ENCODE peak calls at places on chromosomes 12 and 14, in four cellular contexts. D is testis, T is psoas muscle, I is upper lobe of right lung. K is an unnamed sample.

GRCh38 chr14:96271421-96271762 is 15.4 kb downstream of the BDKRB1 start:
- DNase-seq in I (no peak), T (no peak), D (no peak), K (peak)

GRCh38 chr12:52361553-52361952 is 5.7 kb downstream of the KRT85 start:
- DNase-seq in D (no peak), T (no peak), I (no peak), K (no peak)

GRCh38 chr12:54328595-54329337 is 3.8 kb downstream of the COPZ1 start:
- DNase-seq in I (no peak), D (no peak), T (no peak), K (no peak)

GRCh38 chr14:30573203-30573814 is 14.4 kb downstream of the G2E3 start:
- DNase-seq in I (no peak), T (no peak), D (no peak), K (peak)

GRCh38 chr14:102986810-102987579 is 64.5 kb downstream of the AMN start:
- DNase-seq in I (no peak), D (no peak), T (peak), K (peak)

GRCh38 chr14:68240388-68240787 is 420.8 kb downstream of the RAD51B start:
- DNase-seq in T (no peak), D (no peak), I (no peak), K (no peak)

GRCh38 chr14:95516554-95517209 is at the start of gene SYNE3:
- DNase-seq in I (peak), D (peak), T (peak), K (no peak)

GRCh38 chr14:59184396-59184795 is 4.1 kb upstream of the DAAM1 start:
- DNase-seq in T (no peak), I (no peak), D (no peak), K (no peak)

GRCh38 chr12:98188649-98189048 is 326.7 kb upstream of the TMPO start:
- DNase-seq in I (no peak), T (no peak), D (no peak), K (no peak)

GRCh38 chr12:6765634-6766581 is at the start of gene PTMS:
- DNase-seq in T (peak), D (peak), I (peak), K (peak)

GRCh38 chr12:110844551-110845395 is 2.0 kb upstream of the CCDC63 start:
- DNase-seq in I (no peak), D (no peak), T (peak), K (no peak)

GRCh38 chr12:59699408-59700144 is 103.7 kb downstream of the SLC16A7 start:
- DNase-seq in D (no peak), T (no peak), I (no peak), K (no peak)

GRCh38 chr12:11500222-11500860 is 105.0 kb upstream of the PRB2 start:
- DNase-seq in I (peak), D (peak), T (peak), K (no peak)

GRCh38 chr12:11499802-11500201 is 104.4 kb upstream of the PRB2 start:
- DNase-seq in D (no peak), T (no peak), I (no peak), K (no peak)

GRCh38 chr12:11497438-11497837 is 102.1 kb upstream of the PRB2 start:
- DNase-seq in I (no peak), T (no peak), D (no peak), K (no peak)

GRCh38 chr12:11497995-11498394 is 102.6 kb upstream of the PRB2 start:
- DNase-seq in I (no peak), T (no peak), D (no peak), K (no peak)

DNA sequence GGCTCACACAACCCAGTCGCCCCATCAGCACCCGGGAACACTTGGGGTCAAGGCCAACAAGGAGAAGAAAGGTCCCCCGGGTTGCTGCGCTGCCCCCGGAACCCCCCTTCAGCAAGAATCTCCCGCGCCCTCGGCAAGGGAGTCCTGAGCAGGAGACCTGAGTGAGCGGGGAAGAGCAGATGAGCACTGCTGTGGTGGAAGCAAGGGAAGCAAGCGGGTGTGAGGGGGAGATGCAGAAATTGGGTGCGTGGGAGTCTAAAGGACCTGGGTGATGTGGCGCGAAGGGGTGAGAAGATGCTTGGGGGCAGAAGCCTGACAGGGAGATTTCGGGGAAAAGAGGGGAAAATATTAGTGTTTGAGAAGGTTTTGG is 105.5 kb upstream of the PRB2 start:
- DNase-seq in D (no peak), T (no peak), I (no peak), K (no peak)
- H3K27ac ChIP-seq in D (no peak), T (no peak), I (no peak), K (no peak)

DNA sequence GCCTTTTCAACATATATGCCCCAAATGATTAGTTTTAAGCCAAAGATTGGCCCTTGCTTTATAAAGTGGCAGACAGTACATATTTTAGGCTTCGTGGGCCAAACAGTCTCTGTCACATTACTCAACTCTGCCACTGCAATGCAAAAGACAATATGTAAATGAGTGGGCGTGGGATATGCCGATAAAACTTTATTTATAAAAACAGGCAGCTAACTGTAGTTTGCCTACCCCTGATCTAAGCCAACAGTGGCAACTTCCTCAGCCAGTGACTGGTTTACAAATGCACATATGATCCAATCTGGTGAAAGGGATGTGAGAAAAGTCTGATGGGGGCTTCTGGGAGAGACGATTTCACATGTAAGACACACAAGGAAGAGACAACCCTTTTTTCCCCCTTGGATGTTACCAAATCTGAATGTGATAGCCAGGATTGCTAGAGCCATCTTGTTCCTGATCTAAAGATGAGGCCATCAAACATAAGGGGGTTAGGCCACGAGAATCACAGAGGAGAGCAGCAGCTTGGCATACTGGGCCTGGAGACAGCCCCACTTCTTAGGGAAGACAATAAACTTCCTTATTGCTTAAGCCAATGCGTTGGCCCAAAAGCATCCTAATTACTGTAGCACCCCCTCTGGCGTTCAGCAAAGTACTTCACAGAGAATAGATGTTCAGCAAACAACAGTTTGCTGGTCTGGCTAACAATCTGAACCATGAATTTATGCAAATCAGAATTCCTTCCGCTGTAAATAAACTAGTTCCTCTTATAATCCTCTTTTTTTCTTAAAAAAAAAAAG is 75.2 kb upstream of the TMCC3 start:
- DNase-seq in T (no peak), D (no peak), I (no peak), K (peak)
- H3K27ac ChIP-seq in T (no peak), D (no peak), I (no peak), K (no peak)

GRCh38 chr12:58419905-58420304 is 478.5 kb downstream of the ATP23 start:
- DNase-seq in I (no peak), T (no peak), D (no peak), K (no peak)
- H3K27ac ChIP-seq in I (no peak), T (no peak), D (no peak), K (peak)

GRCh38 chr12:56722832-56723231 is 2.3 kb downstream of the NACA start:
- DNase-seq in T (no peak), I (no peak), D (no peak), K (no peak)
- H3K27ac ChIP-seq in T (peak), I (no peak), D (no peak), K (peak)

GRCh38 chr14:104926619-104927431 is 2.1 kb downstream of the PLD4 start:
- DNase-seq in D (no peak), T (no peak), I (no peak), K (no peak)

GRCh38 chr14:104925941-104926609 is 1.4 kb downstream of the PLD4 start:
- DNase-seq in D (no peak), I (no peak), T (no peak), K (no peak)

GRCh38 chr14:104924421-104925213 is at the start of gene PLD4:
- DNase-seq in D (no peak), I (no peak), T (no peak), K (no peak)

GRCh38 chr14:104925214-104925899 is 678 bp downstream of the PLD4 start:
- DNase-seq in T (no peak), I (no peak), D (no peak), K (no peak)

GRCh38 chr14:104923596-104924420 is 871 bp upstream of the PLD4 start:
- DNase-seq in D (no peak), T (no peak), I (no peak), K (no peak)
- H3K27ac ChIP-seq in D (no peak), T (no peak), I (no peak), K (no peak)

DNA sequence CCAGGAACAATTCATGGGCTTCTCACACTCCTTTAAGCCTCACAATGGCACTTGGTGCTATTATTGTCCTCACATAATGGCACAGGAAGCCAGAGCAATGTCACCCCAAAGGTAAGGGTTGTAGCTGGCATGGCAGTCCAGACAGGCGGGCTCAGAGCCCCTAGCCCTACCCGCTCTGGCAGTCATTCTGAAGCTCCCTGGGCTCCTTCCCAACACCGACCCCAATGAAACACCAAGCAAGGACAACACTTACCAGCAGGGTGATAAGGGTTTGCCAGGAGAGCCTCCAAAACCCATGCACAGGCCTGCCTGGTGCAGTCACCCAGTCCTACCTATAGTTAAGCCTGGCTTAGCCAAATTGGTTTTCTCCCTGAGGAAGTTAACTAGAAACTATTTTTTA is 30.8 kb downstream of the MAX start:
- DNase-seq in I (no peak), T (no peak), D (no peak), K (no peak)
- H3K27ac ChIP-seq in I (no peak), T (peak), D (no peak), K (peak)